ENCODE peak calls at places on chromosomes 12 and 14, in ten cellular contexts. C is prostate gland; V is GM06990; N is esophagus squamous epithelium; W is hepatocyte; Z is uterus; X is fibroblast of the aortic adventitia; U is A549; D is neural progenitor cell; R is CD4-positive, alpha-beta memory T cell. P is an unnamed sample.

GRCh38 chr12:51705450-51705849 is 114.4 kb downstream of the SCN8A start:
- DNase-seq in C (no peak), V (no peak), N (no peak), W (no peak), Z (no peak), X (peak), U (no peak), D (no peak), R (no peak), P (no peak)

GRCh38 chr14:39102969-39103957 is at the start of gene SEC23A:
- DNase-seq in C (peak), V (peak), N (peak), W (peak), Z (peak), X (peak), U (peak), D (peak), R (peak), P (peak)

GRCh38 chr12:116222358-116222757 is 55.1 kb downstream of the MED13L start:
- DNase-seq in C (peak), V (no peak), N (no peak), W (peak), Z (peak), X (peak), U (no peak), D (no peak), R (no peak), P (peak)

GRCh38 chr12:6724409-6724797 is 557 bp downstream of the COPS7A start:
- DNase-seq in C (peak), V (no peak), N (no peak), W (peak), Z (no peak), X (no peak), U (no peak), D (no peak), R (no peak), P (no peak)

GRCh38 chr14:60165547-60165876 is 314 bp upstream of the DHRS7 start:
- DNase-seq in C (no peak), V (no peak), N (no peak), W (no peak), Z (no peak), X (no peak), U (no peak), D (no peak), R (no peak), P (no peak)

GRCh38 chr12:91984571-91984970 is 161.1 kb downstream of the BTG1 start:
- DNase-seq in C (no peak), V (no peak), N (no peak), W (no peak), Z (no peak), X (peak), U (no peak), D (no peak), R (no peak), P (peak)

GRCh38 chr14:74919421-74920165 is 3.5 kb downstream of the RPS6KL1 start:
- DNase-seq in C (no peak), V (no peak), N (no peak), W (no peak), Z (no peak), X (no peak), U (no peak), D (no peak), R (no peak), P (peak)

GRCh38 chr14:21054768-21055145 is 2.9 kb upstream of the RNASE8 start:
- DNase-seq in C (no peak), V (no peak), N (no peak), W (no peak), Z (no peak), X (no peak), U (no peak), D (no peak), R (no peak), P (no peak)

GRCh38 chr12:67681145-67681778 is 32.7 kb downstream of the DYRK2 start:
- DNase-seq in C (no peak), V (no peak), N (no peak), W (peak), Z (peak), X (peak), U (no peak), D (no peak), R (no peak), P (peak)

GRCh38 chr14:39265032-39265431 is 31.3 kb downstream of the MIA2 start:
- DNase-seq in C (no peak), V (no peak), N (no peak), W (peak), Z (no peak), X (peak), U (no peak), D (no peak), R (no peak), P (peak)

GRCh38 chr12:78711954-78712353 is 152.6 kb upstream of the SYT1 start:
- DNase-seq in C (no peak), V (no peak), N (no peak), W (no peak), Z (no peak), X (no peak), U (no peak), D (no peak), R (no peak), P (no peak)

GRCh38 chr12:130945793-130946492 is 7.8 kb upstream of the ADGRD1 start:
- DNase-seq in C (no peak), V (no peak), N (no peak), W (no peak), Z (no peak), X (peak), U (no peak), D (no peak), R (no peak), P (no peak)

GRCh38 chr12:44143170-44143569 is 307.3 kb downstream of the TMEM117 start:
- DNase-seq in C (no peak), V (no peak), N (no peak), W (no peak), Z (no peak), X (no peak), U (no peak), D (no peak), R (no peak), P (no peak)

GRCh38 chr14:55105991-55106390 is 23.1 kb upstream of the LGALS3 start:
- DNase-seq in C (no peak), V (no peak), N (no peak), W (no peak), Z (no peak), X (no peak), U (no peak), D (no peak), R (no peak), P (no peak)
- H3K4me3 ChIP-seq in C (no peak), V (no peak), N (no peak), W (no peak), Z (no peak), X (no peak), U (no peak), D (no peak), R (no peak), P (no peak)

GRCh38 chr14:100726812-100727564 is at the start of gene DLK1:
- DNase-seq in C (no peak), V (no peak), N (no peak), W (peak), Z (no peak), X (no peak), U (no peak), D (peak), R (no peak), P (no peak)
- H3K4me3 ChIP-seq in C (no peak), V (no peak), N (no peak), W (peak), Z (peak), X (no peak), U (no peak), D (peak), R (no peak), P (no peak)

GRCh38 chr12:76028649-76029277 is 2.8 kb downstream of the PHLDA1 start:
- DNase-seq in C (no peak), V (no peak), N (no peak), W (no peak), Z (no peak), X (peak), U (no peak), D (no peak), R (no peak), P (peak)
- H3K4me3 ChIP-seq in C (no peak), V (no peak), N (peak), W (peak), Z (peak), X (peak), U (peak), D (no peak), R (no peak), P (peak)

DNA sequence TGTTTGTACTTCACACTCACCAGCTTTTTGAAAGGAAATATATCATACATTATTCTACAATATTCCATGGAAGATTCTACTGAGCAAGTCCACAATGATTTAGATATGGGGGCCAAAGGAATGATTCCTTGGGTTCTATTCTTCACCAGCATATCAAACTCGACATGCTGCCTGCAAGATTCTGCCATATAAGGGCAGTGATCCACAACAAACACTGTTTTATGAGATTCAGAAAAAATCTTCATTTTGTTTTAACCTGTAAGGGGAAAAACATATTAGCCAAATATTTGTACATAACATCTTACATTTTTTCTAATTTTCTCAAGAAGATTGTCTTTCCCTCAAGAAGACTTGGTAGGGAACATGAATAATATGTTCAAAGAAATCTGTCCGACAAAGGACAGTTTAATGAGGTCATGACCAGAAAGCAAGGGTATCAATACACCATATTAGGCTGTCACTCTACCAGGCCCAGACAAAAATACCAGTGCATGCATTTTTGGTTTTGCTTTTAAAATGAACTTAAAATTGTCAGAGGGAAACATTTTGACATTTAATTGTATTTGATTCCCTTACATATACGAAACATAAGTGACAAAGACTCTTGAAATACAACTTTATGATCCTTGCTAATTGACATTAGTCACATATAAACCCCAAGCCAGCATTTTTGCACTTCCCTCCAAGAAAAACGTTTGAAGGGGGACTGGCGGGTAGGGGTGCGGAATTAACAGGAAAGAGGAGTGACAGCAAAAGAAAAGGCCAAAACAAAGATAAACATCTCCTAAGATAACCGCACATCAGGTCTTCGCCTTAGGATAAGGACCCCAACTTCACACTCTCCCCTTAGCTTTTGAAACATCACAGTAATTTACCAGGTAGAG is 980 bp downstream of the INTS13 start:
- DNase-seq in C (no peak), V (no peak), N (no peak), W (no peak), Z (no peak), X (no peak), U (no peak), D (no peak), R (peak), P (no peak)
- H3K4me3 ChIP-seq in C (peak), V (peak), N (peak), W (peak), Z (peak), X (peak), U (peak), D (peak), R (peak), P (peak)

DNA sequence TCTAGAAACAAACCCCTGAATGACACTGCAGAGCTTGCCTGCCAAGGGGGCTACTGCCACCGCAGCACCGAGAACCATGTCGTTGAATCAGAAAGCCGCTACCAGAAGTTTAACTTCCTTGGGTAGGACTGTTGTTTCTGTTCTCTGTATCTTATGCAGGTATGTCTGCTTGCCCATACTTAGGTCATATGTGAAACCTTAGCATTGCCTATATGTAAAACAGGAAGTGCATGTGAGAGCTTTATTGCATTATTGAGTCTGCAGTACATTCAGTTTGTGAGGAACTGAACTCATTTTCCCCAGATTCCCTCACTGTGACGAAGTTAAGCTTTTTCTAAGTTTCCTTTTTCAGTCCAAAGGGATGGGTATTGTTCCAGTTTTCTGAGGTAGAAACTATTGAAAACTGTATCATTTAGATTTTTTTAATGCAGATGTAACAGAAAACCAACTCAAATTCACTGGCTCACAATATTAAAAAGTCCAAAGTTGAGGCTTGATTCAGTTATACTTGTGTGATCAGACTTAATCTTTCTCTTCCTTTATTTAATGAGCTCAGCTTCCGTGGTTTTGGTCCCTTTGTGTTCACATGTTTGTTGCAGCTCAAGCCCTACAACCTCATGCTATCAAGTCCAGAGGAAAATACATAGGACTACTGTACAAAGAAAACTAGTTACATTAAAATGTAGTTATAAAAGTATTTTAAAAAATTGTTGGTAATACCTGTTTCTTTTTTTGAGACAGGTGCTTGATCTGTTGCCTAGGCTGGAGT is 6.9 kb downstream of the FBXO34 start:
- DNase-seq in C (no peak), V (peak), N (no peak), W (no peak), Z (no peak), X (no peak), U (no peak), D (no peak), R (no peak), P (peak)
- H3K4me3 ChIP-seq in C (no peak), V (peak), N (no peak), W (no peak), Z (no peak), X (no peak), U (no peak), D (no peak), R (no peak), P (no peak)

DNA sequence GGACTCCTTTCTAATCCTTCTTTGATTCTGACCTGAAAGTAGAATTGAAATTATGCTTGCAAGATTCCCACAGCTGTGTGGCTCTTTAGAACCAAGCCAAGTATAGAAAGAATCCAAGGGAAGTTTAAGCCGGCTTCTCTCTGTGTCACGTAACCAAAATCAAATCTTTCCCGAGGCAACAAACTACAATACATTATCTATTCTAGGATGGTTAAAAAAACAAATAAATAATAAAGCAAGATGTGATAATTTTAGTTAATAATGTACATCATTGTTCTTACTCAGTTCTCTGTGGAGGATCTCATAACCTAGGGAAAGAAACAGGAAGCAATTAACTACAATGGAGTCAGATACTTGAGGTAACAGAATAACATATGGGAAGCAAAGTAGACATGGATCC is 78.1 kb upstream of the ST8SIA1 start:
- DNase-seq in C (no peak), V (no peak), N (no peak), W (no peak), Z (no peak), X (no peak), U (no peak), D (no peak), R (no peak), P (no peak)
- H3K4me3 ChIP-seq in C (no peak), V (no peak), N (no peak), W (no peak), Z (no peak), X (no peak), U (no peak), D (no peak), R (no peak), P (no peak)

GRCh38 chr12:106080786-106081185 is 58.0 kb downstream of the NUAK1 start:
- DNase-seq in C (no peak), V (no peak), N (no peak), W (no peak), Z (no peak), X (peak), U (no peak), D (no peak), R (no peak), P (no peak)
- H3K4me3 ChIP-seq in C (no peak), V (no peak), N (no peak), W (no peak), Z (no peak), X (no peak), U (no peak), D (no peak), R (no peak), P (no peak)

DNA sequence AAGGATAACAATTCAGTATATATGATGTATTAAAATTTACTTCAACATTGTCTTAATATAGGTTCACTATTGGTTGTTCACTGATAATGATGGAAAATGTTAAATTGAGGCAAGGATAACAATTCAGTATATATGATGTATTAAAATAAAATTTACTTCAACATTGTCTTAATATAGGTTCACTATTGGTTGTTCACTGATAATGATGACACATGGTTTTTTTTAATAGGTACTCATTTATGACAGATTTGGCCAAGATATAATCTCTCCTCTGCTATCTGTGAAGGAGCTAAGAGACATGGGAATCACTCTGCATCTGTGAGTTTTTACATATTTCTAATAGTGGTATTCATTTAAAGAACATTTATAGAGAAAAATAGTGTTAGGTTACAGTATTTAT is 8.1 kb downstream of the SCFD1 start:
- DNase-seq in C (no peak), V (no peak), N (no peak), W (no peak), Z (no peak), X (no peak), U (no peak), D (no peak), R (no peak), P (no peak)
- H3K4me3 ChIP-seq in C (no peak), V (no peak), N (no peak), W (no peak), Z (no peak), X (no peak), U (no peak), D (no peak), R (no peak), P (no peak)

DNA sequence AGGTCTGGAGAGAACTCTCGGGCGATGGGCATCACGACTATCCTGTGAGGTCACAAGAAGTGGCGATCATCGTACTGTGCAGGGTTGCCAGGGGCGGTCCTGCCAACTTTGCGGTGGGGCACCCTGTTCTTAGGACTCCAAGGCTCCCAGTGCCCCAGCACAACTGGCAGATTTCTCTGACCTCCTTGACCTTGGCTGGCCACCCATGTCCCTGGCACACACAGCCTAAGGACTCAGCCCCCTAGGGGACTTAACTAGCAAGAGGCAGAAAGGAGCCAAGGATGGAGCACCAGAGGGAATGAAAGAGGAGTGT is 13.6 kb downstream of the SLC48A1 start:
- DNase-seq in C (no peak), V (no peak), N (no peak), W (no peak), Z (no peak), X (no peak), U (no peak), D (no peak), R (no peak), P (no peak)
- H3K4me3 ChIP-seq in C (no peak), V (no peak), N (no peak), W (no peak), Z (no peak), X (no peak), U (no peak), D (no peak), R (no peak), P (no peak)

GRCh38 chr14:23119362-23120327 is 590 bp upstream of the CEBPE start:
- DNase-seq in C (no peak), V (peak), N (no peak), W (no peak), Z (no peak), X (no peak), U (no peak), D (peak), R (peak), P (no peak)

GRCh38 chr14:23122086-23122485 is 3.0 kb upstream of the CEBPE start:
- DNase-seq in C (no peak), V (no peak), N (no peak), W (no peak), Z (no peak), X (no peak), U (no peak), D (no peak), R (no peak), P (no peak)

GRCh38 chr14:23121401-23121800 is 2.3 kb upstream of the CEBPE start:
- DNase-seq in C (no peak), V (peak), N (no peak), W (peak), Z (peak), X (peak), U (no peak), D (peak), R (no peak), P (peak)

GRCh38 chr14:23118506-23119361 is at the start of gene CEBPE:
- DNase-seq in C (no peak), V (no peak), N (no peak), W (no peak), Z (no peak), X (no peak), U (no peak), D (no peak), R (no peak), P (no peak)

GRCh38 chr14:23120405-23121251 is 1.6 kb upstream of the CEBPE start:
- DNase-seq in C (peak), V (peak), N (peak), W (peak), Z (peak), X (peak), U (peak), D (peak), R (peak), P (peak)
- H3K4me3 ChIP-seq in C (no peak), V (peak), N (no peak), W (no peak), Z (no peak), X (no peak), U (no peak), D (no peak), R (peak), P (no peak)